ENCODE peak calls at places on chromosomes 11 and 22, in eight cellular contexts. I, E, X, T, S, G, P and W are unnamed samples.

GRCh38 chr11:241634-242033 is 4.9 kb downstream of the PSMD13 start:
- DNase-seq in E (no peak), P (no peak), G (no peak), I (no peak), X (no peak), T (no peak), S (no peak), W (no peak)

GRCh38 chr11:1054143-1055108 is 17.9 kb upstream of the MUC6 start:
- DNase-seq in P (no peak), E (no peak), G (peak; percentile 11), I (no peak), S (no peak), X (no peak), T (no peak), W (no peak)

GRCh38 chr22:39808087-39808486 is 85.5 kb downstream of the ENTHD1 start:
- DNase-seq in I (peak; percentile 5), X (no peak), E (peak; percentile 58), T (peak; percentile 15), S (no peak), P (peak; percentile 9), G (peak; percentile 78), W (peak; percentile 16)

GRCh38 chr11:44817207-44817944 is 90.6 kb downstream of the TSPAN18 start:
- DNase-seq in S (no peak), E (no peak), X (no peak), P (no peak), I (no peak), G (no peak), T (no peak), W (no peak)

GRCh38 chr11:70343631-70344030 is 54.7 kb upstream of the CTTN start:
- DNase-seq in G (no peak), P (no peak), I (no peak), T (no peak), S (no peak), E (no peak), X (no peak), W (no peak)

GRCh38 chr11:118434553-118435232 is 1.6 kb upstream of the KMT2A start:
- DNase-seq in I (no peak), S (peak; percentile 57), T (peak; percentile 27), G (peak; percentile 62), E (peak; percentile 68), P (no peak), X (no peak), W (no peak)

GRCh38 chr11:119169272-119169719 is 771 bp downstream of the NLRX1 start:
- DNase-seq in G (peak; percentile 63), I (peak; percentile 48), E (peak; percentile 65), T (peak; percentile 36), P (peak; percentile 70), X (no peak), S (no peak), W (peak; percentile 60)

GRCh38 chr22:31625661-31626426 is 36.2 kb downstream of the PISD start:
- DNase-seq in G (peak; percentile 81), T (no peak), X (no peak), S (no peak), E (no peak), I (no peak), P (peak; percentile 38), W (no peak)

GRCh38 chr22:36702832-36703210 is 731 bp downstream of the CACNG2 start:
- DNase-seq in G (no peak), X (no peak), S (peak; percentile 40), T (no peak), I (no peak), E (no peak), P (no peak), W (no peak)

GRCh38 chr22:24772493-24773220 is 1.9 kb downstream of the PIWIL3 start:
- DNase-seq in I (peak; percentile 38), G (peak; percentile 64), P (peak; percentile 74), X (no peak), E (no peak), S (no peak), T (no peak), W (peak; percentile 75)

GRCh38 chr11:119187123-119187892 is 2.0 kb downstream of the NHERF4 start:
- DNase-seq in G (no peak), E (no peak), P (no peak), S (no peak), T (no peak), I (no peak), X (no peak), W (no peak)

GRCh38 chr11:122869622-122870021 is 12.9 kb upstream of the JHY start:
- DNase-seq in E (no peak), I (no peak), P (no peak), X (no peak), S (no peak), G (no peak), T (no peak), W (no peak)

GRCh38 chr22:50711446-50712340 is 26.3 kb upstream of the ACR start:
- DNase-seq in G (no peak), S (no peak), T (no peak), I (no peak), E (no peak), X (no peak), P (no peak), W (no peak)

GRCh38 chr11:92702037-92702436 is 267.4 kb upstream of the MTNR1B start:
- DNase-seq in G (no peak), E (no peak), I (no peak), X (no peak), T (no peak), S (no peak), P (no peak), W (no peak)

GRCh38 chr11:1199689-1200610 is 22.9 kb upstream of the MUC5B start:
- DNase-seq in X (no peak), I (no peak), S (no peak), G (peak; percentile 11), P (no peak), T (no peak), E (no peak), W (no peak)

GRCh38 chr11:67468056-67468455 is 995 bp downstream of the TMEM134 start:
- DNase-seq in T (no peak), P (no peak), S (no peak), I (no peak), X (no peak), E (peak; percentile 44), G (no peak), W (no peak)

GRCh38 chr11:45856044-45856468 is 8.8 kb downstream of the CRY2 start:
- DNase-seq in T (no peak), X (no peak), E (no peak), S (no peak), G (no peak), P (no peak), I (no peak), W (no peak)

GRCh38 chr11:369336-370018 is at the start of gene B4GALNT4:
- DNase-seq in S (no peak), P (no peak), T (no peak), X (no peak), E (no peak), I (no peak), G (peak; percentile 40), W (no peak)

GRCh38 chr11:119351232-119351631 is 4.7 kb upstream of the MFRP start:
- DNase-seq in I (no peak), P (no peak), T (no peak), S (no peak), G (no peak), E (no peak), X (no peak), W (no peak)

GRCh38 chr22:39234157-39234793 is 10.5 kb downstream of the PDGFB start:
- DNase-seq in I (no peak), X (no peak), E (no peak), P (no peak), G (no peak), S (no peak), T (no peak), W (no peak)

GRCh38 chr11:74971424-74971823 is 17.3 kb upstream of the NEU3 start:
- DNase-seq in X (no peak), S (no peak), G (no peak), P (no peak), I (no peak), T (no peak), E (no peak), W (no peak)

GRCh38 chr22:39117585-39118191 is 20.6 kb downstream of the APOBEC3H start:
- DNase-seq in T (peak; percentile 75), P (no peak), X (peak; percentile 20), S (peak; percentile 11), G (peak; percentile 67), E (peak; percentile 83), I (peak; percentile 39), W (no peak)

GRCh38 chr11:102070766-102071165 is 23.5 kb downstream of the CFAP300 start:
- DNase-seq in E (no peak), S (no peak), T (no peak), P (no peak), X (no peak), I (no peak), G (no peak), W (no peak)

GRCh38 chr11:133946018-133946417 is 10.8 kb downstream of the IGSF9B start:
- DNase-seq in T (no peak), E (no peak), P (no peak), X (no peak), G (no peak), S (no peak), I (no peak), W (no peak)

GRCh38 chr11:130891326-130891725 is 25.0 kb downstream of the SNX19 start:
- DNase-seq in E (no peak), T (no peak), S (no peak), I (no peak), G (no peak), P (no peak), X (no peak), W (no peak)

GRCh38 chr11:64239662-64240466 is 1.0 kb upstream of the FKBP2 start:
- DNase-seq in T (no peak), S (no peak), I (no peak), X (no peak), G (no peak), E (no peak), P (no peak), W (no peak)

GRCh38 chr11:4680341-4680740 is 17.3 kb downstream of the OR51E2 start:
- DNase-seq in G (no peak), T (no peak), E (no peak), I (no peak), X (no peak), P (no peak), S (peak; percentile 59), W (no peak)

GRCh38 chr11:35539256-35539655 is 13.8 kb upstream of the PAMR1 start:
- DNase-seq in I (no peak), T (no peak), S (no peak), X (no peak), G (no peak), E (no peak), P (no peak), W (no peak)

GRCh38 chr11:63573881-63574855 is 11.0 kb upstream of the PLAAT2 start:
- DNase-seq in P (no peak), T (no peak), E (no peak), S (peak; percentile 40), X (peak; percentile 46), I (no peak), G (no peak), W (no peak)

GRCh38 chr11:2095198-2095520 is 44.0 kb downstream of the IGF2 start:
- DNase-seq in T (no peak), I (no peak), S (no peak), X (no peak), E (peak; percentile 10), G (no peak), P (no peak), W (no peak)

GRCh38 chr22:29647954-29648737 is 44.7 kb downstream of the NF2 start:
- DNase-seq in I (no peak), S (no peak), P (no peak), X (no peak), G (no peak), E (no peak), T (no peak), W (no peak)

GRCh38 chr11:111561801-111562325 is 21.3 kb downstream of the LAYN start:
- DNase-seq in X (peak; percentile 58), G (no peak), T (no peak), I (peak; percentile 61), S (no peak), E (no peak), P (peak; percentile 38), W (no peak)

GRCh38 chr11:44858796-44859527 is 91.7 kb downstream of the TP53I11 start:
- DNase-seq in E (no peak), X (peak; percentile 24), T (no peak), I (no peak), S (no peak), P (peak; percentile 82), G (peak; percentile 64), W (no peak)

GRCh38 chr11:21888814-21889213 is 304.1 kb upstream of the ANO5 start:
- DNase-seq in X (no peak), P (no peak), S (no peak), E (no peak), T (no peak), G (no peak), I (no peak), W (no peak)